ENCODE peak calls at places on chromosomes 11 and 22, in four cellular contexts. One of them, this sample, is unnamed.
A peak's percentile ranks its signal among the peaks of the same experiment; 100 is the strongest.

GRCh38 chr11:45332486-45332934 is 46.4 kb upstream of the SYT13 start:
- DNase-seq in endothelial cell of umbilical vein: no peak
- DNase-seq in pancreas: no peak
- DNase-seq in IMR-90: peak; percentile 19
- DNase-seq in this sample: no peak

GRCh38 chr11:8384199-8384821 is 120.6 kb upstream of the LMO1 start:
- DNase-seq in endothelial cell of umbilical vein: peak; percentile 9
- DNase-seq in pancreas: no peak
- DNase-seq in IMR-90: no peak
- DNase-seq in this sample: no peak

GRCh38 chr22:24553597-24554315 is 1.2 kb downstream of the GUCD1 start:
- DNase-seq in endothelial cell of umbilical vein: no peak
- DNase-seq in pancreas: no peak
- DNase-seq in IMR-90: peak; percentile 40
- DNase-seq in this sample: peak; percentile 18

GRCh38 chr11:15843309-15843857 is 513.0 kb downstream of the SOX6 start:
- DNase-seq in endothelial cell of umbilical vein: peak; percentile 64
- DNase-seq in pancreas: no peak
- DNase-seq in IMR-90: peak; percentile 11
- DNase-seq in this sample: no peak

GRCh38 chr11:16902182-16902581 is 112.0 kb downstream of the PLEKHA7 start:
- DNase-seq in endothelial cell of umbilical vein: no peak
- DNase-seq in pancreas: no peak
- DNase-seq in IMR-90: peak; percentile 21
- DNase-seq in this sample: peak; percentile 96

GRCh38 chr11:28072321-28072720 is 35.6 kb downstream of the KIF18A start:
- DNase-seq in endothelial cell of umbilical vein: peak; percentile 58
- DNase-seq in pancreas: no peak
- DNase-seq in IMR-90: peak; percentile 53
- DNase-seq in this sample: no peak

GRCh38 chr22:42321908-42322561 is 51.6 kb upstream of the TCF20 start:
- DNase-seq in endothelial cell of umbilical vein: no peak
- DNase-seq in pancreas: no peak
- DNase-seq in IMR-90: no peak
- DNase-seq in this sample: peak; percentile 71

GRCh38 chr22:49296561-49296960 is 531.1 kb downstream of the BRD1 start:
- DNase-seq in endothelial cell of umbilical vein: no peak
- DNase-seq in pancreas: no peak
- DNase-seq in IMR-90: no peak
- DNase-seq in this sample: no peak

GRCh38 chr11:121194731-121195596 is 93.9 kb downstream of the TECTA start:
- DNase-seq in endothelial cell of umbilical vein: peak; percentile 64
- DNase-seq in pancreas: no peak
- DNase-seq in IMR-90: peak; percentile 64
- DNase-seq in this sample: peak; percentile 39

GRCh38 chr22:46563381-46564083 is 26.1 kb upstream of the CELSR1 start:
- DNase-seq in endothelial cell of umbilical vein: peak; percentile 48
- DNase-seq in pancreas: peak; percentile 92
- DNase-seq in IMR-90: peak; percentile 37
- DNase-seq in this sample: no peak

GRCh38 chr11:116256155-116256554 is 516.6 kb downstream of the BUD13 start:
- DNase-seq in endothelial cell of umbilical vein: no peak
- DNase-seq in pancreas: no peak
- DNase-seq in IMR-90: no peak
- DNase-seq in this sample: no peak

GRCh38 chr11:64894070-64894811 is 15.8 kb upstream of the EHD1 start:
- DNase-seq in endothelial cell of umbilical vein: peak; percentile 44
- DNase-seq in pancreas: peak; percentile 94
- DNase-seq in IMR-90: peak; percentile 51
- DNase-seq in this sample: no peak

GRCh38 chr22:46649176-46650077 is 29.2 kb downstream of the GRAMD4 start:
- DNase-seq in endothelial cell of umbilical vein: no peak
- DNase-seq in pancreas: no peak
- DNase-seq in IMR-90: peak; percentile 71
- DNase-seq in this sample: no peak

GRCh38 chr11:101269390-101269789 is 139.8 kb upstream of the PGR start:
- DNase-seq in endothelial cell of umbilical vein: no peak
- DNase-seq in pancreas: no peak
- DNase-seq in IMR-90: no peak
- DNase-seq in this sample: no peak

GRCh38 chr11:18594999-18595749 is 4.4 kb upstream of the MISFA start:
- DNase-seq in endothelial cell of umbilical vein: no peak
- DNase-seq in pancreas: no peak
- DNase-seq in IMR-90: peak; percentile 88
- DNase-seq in this sample: peak; percentile 91

GRCh38 chr22:46783721-46784120 is 21.3 kb downstream of the TBC1D22A start:
- DNase-seq in endothelial cell of umbilical vein: no peak
- DNase-seq in pancreas: no peak
- DNase-seq in IMR-90: peak; percentile 14
- DNase-seq in this sample: no peak

GRCh38 chr11:111652184-111652583 is 49.9 kb downstream of the SIK2 start:
- DNase-seq in endothelial cell of umbilical vein: no peak
- DNase-seq in pancreas: no peak
- DNase-seq in IMR-90: no peak
- DNase-seq in this sample: no peak

GRCh38 chr11:36041988-36042606 is 98.2 kb downstream of the LDLRAD3 start:
- DNase-seq in endothelial cell of umbilical vein: peak; percentile 29
- DNase-seq in pancreas: no peak
- DNase-seq in IMR-90: no peak
- DNase-seq in this sample: no peak

GRCh38 chr11:41177791-41178190 is 281.7 kb downstream of the LRRC4C start:
- DNase-seq in endothelial cell of umbilical vein: no peak
- DNase-seq in pancreas: no peak
- DNase-seq in IMR-90: no peak
- DNase-seq in this sample: no peak

GRCh38 chr11:117786099-117786870 is 10.7 kb downstream of the DSCAML1 start:
- DNase-seq in endothelial cell of umbilical vein: no peak
- DNase-seq in pancreas: no peak
- DNase-seq in IMR-90: no peak
- DNase-seq in this sample: no peak

GRCh38 chr11:113477321-113477720 is 2.1 kb upstream of the DRD2 start:
- DNase-seq in endothelial cell of umbilical vein: no peak
- DNase-seq in pancreas: no peak
- DNase-seq in IMR-90: no peak
- DNase-seq in this sample: no peak

GRCh38 chr11:73393479-73394415 is 17.5 kb downstream of the RELT start:
- DNase-seq in endothelial cell of umbilical vein: peak; percentile 73
- DNase-seq in pancreas: peak; percentile 85
- DNase-seq in IMR-90: peak; percentile 82
- DNase-seq in this sample: peak; percentile 74

GRCh38 chr11:64885367-64886286 is 7.2 kb upstream of the EHD1 start:
- DNase-seq in endothelial cell of umbilical vein: peak; percentile 46
- DNase-seq in pancreas: no peak
- DNase-seq in IMR-90: peak; percentile 94
- DNase-seq in this sample: no peak

DNA sequence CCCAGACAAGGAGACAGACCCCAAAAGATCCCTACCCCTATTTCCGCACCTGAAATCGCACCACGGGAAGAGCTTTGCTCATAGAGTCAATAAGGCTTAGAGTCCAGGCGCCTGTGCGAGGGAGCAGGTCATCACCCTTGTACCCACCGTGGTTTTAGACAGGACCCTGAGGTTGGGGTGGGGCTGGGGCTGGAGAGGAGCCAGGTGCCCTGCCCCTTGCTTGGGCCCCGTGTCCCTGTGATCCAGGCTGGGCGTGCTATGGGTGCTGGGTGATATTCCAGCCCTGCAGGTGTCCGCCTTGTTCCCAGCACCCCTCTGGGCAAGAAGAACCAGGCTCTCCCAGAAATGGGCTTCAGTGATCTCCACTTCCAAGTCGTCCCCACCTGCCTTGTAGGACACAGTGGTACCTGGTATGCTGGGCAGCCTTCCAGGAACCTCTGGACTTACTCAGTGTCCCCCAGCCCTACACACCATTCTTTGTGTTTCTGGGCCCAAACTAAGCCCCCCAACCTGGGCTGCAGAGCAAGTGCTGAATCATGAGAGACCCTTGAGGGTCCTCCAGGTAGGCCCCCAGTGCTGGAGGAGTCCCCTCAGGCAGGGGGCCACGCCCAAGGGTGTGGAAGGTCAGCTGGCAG is 4.5 kb downstream of the CD81 start:
- DNase-seq in endothelial cell of umbilical vein: no peak
- DNase-seq in pancreas: no peak
- DNase-seq in IMR-90: no peak
- DNase-seq in this sample: no peak
- H3K4me1 ChIP-seq in endothelial cell of umbilical vein: peaks cover 52% of the 10 kb centered on the region
- H3K4me1 ChIP-seq in pancreas: peaks cover 30% of the 10 kb centered on the region
- H3K4me1 ChIP-seq in IMR-90: peaks cover 40% of the 10 kb centered on the region
- H3K4me1 ChIP-seq in this sample: peaks cover 5% of the 10 kb centered on the region

GRCh38 chr11:82521427-82521826 is 212.2 kb downstream of the FAM181B start:
- DNase-seq in endothelial cell of umbilical vein: no peak
- DNase-seq in pancreas: no peak
- DNase-seq in IMR-90: no peak
- DNase-seq in this sample: no peak

GRCh38 chr11:82527185-82527584 is 206.5 kb downstream of the FAM181B start:
- DNase-seq in endothelial cell of umbilical vein: no peak
- DNase-seq in pancreas: no peak
- DNase-seq in IMR-90: no peak
- DNase-seq in this sample: no peak

GRCh38 chr11:82523141-82523540 is 210.5 kb downstream of the FAM181B start:
- DNase-seq in endothelial cell of umbilical vein: no peak
- DNase-seq in pancreas: no peak
- DNase-seq in IMR-90: no peak
- DNase-seq in this sample: no peak
- TF ChIP-seq CTCF in endothelial cell of umbilical vein: no peak
- TF ChIP-seq CTCF in pancreas: no peak
- TF ChIP-seq CTCF in IMR-90: no peak
- TF ChIP-seq CTCF in this sample: no peak

GRCh38 chr11:123292647-123293046 is 97.6 kb upstream of the CLMP start:
- DNase-seq in endothelial cell of umbilical vein: no peak
- DNase-seq in pancreas: no peak
- DNase-seq in IMR-90: no peak
- DNase-seq in this sample: peak; percentile 12
- H3K4me1 ChIP-seq in endothelial cell of umbilical vein: no peaks in the 10 kb centered on the region
- H3K4me1 ChIP-seq in pancreas: no peaks in the 10 kb centered on the region
- H3K4me1 ChIP-seq in IMR-90: no peaks in the 10 kb centered on the region
- H3K4me1 ChIP-seq in this sample: no peaks in the 10 kb centered on the region

DNA sequence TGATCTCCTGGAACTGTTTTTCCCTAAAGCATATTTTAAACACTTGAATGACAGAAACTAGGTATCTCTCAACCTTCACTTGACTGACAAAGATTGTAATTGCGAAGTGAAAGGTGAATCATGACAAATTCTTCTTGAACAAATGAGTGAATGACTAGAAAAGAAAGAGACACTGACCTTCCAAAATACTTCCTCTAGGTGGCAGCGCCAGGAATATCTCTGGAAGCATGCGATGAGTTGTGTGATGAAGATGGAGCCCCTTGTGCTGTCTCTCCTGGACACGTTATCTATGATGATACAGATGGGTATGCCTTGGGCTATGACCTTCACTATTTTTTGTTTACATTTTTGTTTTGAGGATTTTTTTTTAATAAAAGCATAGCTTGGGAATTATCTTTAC is 7.0 kb upstream of the CASP12 start:
- DNase-seq in endothelial cell of umbilical vein: peak; percentile 38
- DNase-seq in pancreas: no peak
- DNase-seq in IMR-90: no peak
- DNase-seq in this sample: no peak
- TF ChIP-seq CTCF in endothelial cell of umbilical vein: no peak
- TF ChIP-seq CTCF in pancreas: no peak
- TF ChIP-seq CTCF in IMR-90: no peak
- TF ChIP-seq CTCF in this sample: no peak

GRCh38 chr11:3148255-3148989 is 16.7 kb downstream of the OSBPL5 start:
- DNase-seq in endothelial cell of umbilical vein: no peak
- DNase-seq in pancreas: no peak
- DNase-seq in IMR-90: no peak
- DNase-seq in this sample: no peak

GRCh38 chr11:3150726-3151125 is 14.4 kb downstream of the OSBPL5 start:
- DNase-seq in endothelial cell of umbilical vein: no peak
- DNase-seq in pancreas: no peak
- DNase-seq in IMR-90: no peak
- DNase-seq in this sample: no peak

GRCh38 chr11:3148990-3149851 is 15.9 kb downstream of the OSBPL5 start:
- DNase-seq in endothelial cell of umbilical vein: no peak
- DNase-seq in pancreas: no peak
- DNase-seq in IMR-90: no peak
- DNase-seq in this sample: no peak

GRCh38 chr11:3147626-3148025 is 17.5 kb downstream of the OSBPL5 start:
- DNase-seq in endothelial cell of umbilical vein: no peak
- DNase-seq in pancreas: no peak
- DNase-seq in IMR-90: no peak
- DNase-seq in this sample: no peak

GRCh38 chr11:3149852-3150188 is 15.3 kb downstream of the OSBPL5 start:
- DNase-seq in endothelial cell of umbilical vein: no peak
- DNase-seq in pancreas: no peak
- DNase-seq in IMR-90: no peak
- DNase-seq in this sample: no peak
- H3K4me1 ChIP-seq in endothelial cell of umbilical vein: no peaks in the 10 kb centered on the region
- H3K4me1 ChIP-seq in pancreas: no peaks in the 10 kb centered on the region
- H3K4me1 ChIP-seq in IMR-90: peaks cover 28% of the 10 kb centered on the region
- H3K4me1 ChIP-seq in this sample: no peaks in the 10 kb centered on the region

GRCh38 chr11:78188012-78188808 is at the start of gene KCTD21:
- DNase-seq in endothelial cell of umbilical vein: peak; percentile 98
- DNase-seq in pancreas: peak; percentile 94
- DNase-seq in IMR-90: peak; percentile 96
- DNase-seq in this sample: peak; percentile 86

GRCh38 chr11:78189851-78190250 is 1.1 kb downstream of the USP35 start:
- DNase-seq in endothelial cell of umbilical vein: no peak
- DNase-seq in pancreas: no peak
- DNase-seq in IMR-90: no peak
- DNase-seq in this sample: no peak

GRCh38 chr11:78188809-78189724 is at the start of gene USP35:
- DNase-seq in endothelial cell of umbilical vein: no peak
- DNase-seq in pancreas: peak; percentile 61
- DNase-seq in IMR-90: no peak
- DNase-seq in this sample: no peak

GRCh38 chr11:78190374-78190773 is 1.7 kb downstream of the USP35 start:
- DNase-seq in endothelial cell of umbilical vein: no peak
- DNase-seq in pancreas: no peak
- DNase-seq in IMR-90: no peak
- DNase-seq in this sample: no peak

GRCh38 chr11:78187366-78188011 is 937 bp downstream of the KCTD21 start:
- DNase-seq in endothelial cell of umbilical vein: no peak
- DNase-seq in pancreas: no peak
- DNase-seq in IMR-90: no peak
- DNase-seq in this sample: no peak
- TF ChIP-seq CTCF in endothelial cell of umbilical vein: no peak
- TF ChIP-seq CTCF in pancreas: no peak
- TF ChIP-seq CTCF in IMR-90: no peak
- TF ChIP-seq CTCF in this sample: no peak

DNA sequence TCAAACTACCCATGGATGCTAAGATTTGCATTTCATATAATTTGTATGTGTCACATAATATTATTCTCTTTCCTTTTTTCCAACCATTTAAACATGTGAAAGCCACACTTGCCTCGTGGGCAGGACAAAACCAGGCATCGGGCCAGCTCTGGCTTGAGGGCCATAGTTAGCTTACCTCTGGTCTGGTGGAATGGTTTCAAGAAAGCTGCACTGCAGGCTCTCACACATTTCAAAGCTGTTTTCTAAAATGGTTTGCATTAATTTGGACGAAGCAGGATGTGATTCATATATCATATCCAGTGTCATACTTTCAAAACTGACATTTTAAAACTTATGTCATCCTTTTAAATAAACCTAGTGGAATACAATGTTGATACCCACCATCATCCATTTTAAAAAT is 64.6 kb upstream of the CD5 start:
- DNase-seq in endothelial cell of umbilical vein: no peak
- DNase-seq in pancreas: peak; percentile 51
- DNase-seq in IMR-90: no peak
- DNase-seq in this sample: peak; percentile 46
- H3K4me1 ChIP-seq in endothelial cell of umbilical vein: no peaks in the 10 kb centered on the region
- H3K4me1 ChIP-seq in pancreas: no peaks in the 10 kb centered on the region
- H3K4me1 ChIP-seq in IMR-90: no peaks in the 10 kb centered on the region
- H3K4me1 ChIP-seq in this sample: peaks cover 6% of the 10 kb centered on the region

GRCh38 chr22:38137876-38138687 is 27.6 kb upstream of the BAIAP2L2 start:
- DNase-seq in endothelial cell of umbilical vein: no peak
- DNase-seq in pancreas: no peak
- DNase-seq in IMR-90: no peak
- DNase-seq in this sample: no peak
- TF ChIP-seq CTCF in endothelial cell of umbilical vein: no peak
- TF ChIP-seq CTCF in pancreas: no peak
- TF ChIP-seq CTCF in IMR-90: no peak
- TF ChIP-seq CTCF in this sample: no peak